ENCODE peak calls at places on chromosomes 1 and 21, in four cellular contexts. V, Z, K and C are unnamed samples.

GRCh38 chr1:161739865-161740566 is 9.6 kb upstream of the DUSP12 start:
- DNase-seq in V (no peak), Z (no peak), K (no peak), C (no peak)

GRCh38 chr1:234902774-234903173 is 225.9 kb downstream of the TOMM20 start:
- DNase-seq in V (no peak), Z (no peak), K (no peak), C (no peak)

GRCh38 chr1:150869683-150870082 is 6.7 kb downstream of the ARNT start:
- DNase-seq in V (no peak), Z (no peak), K (no peak), C (no peak)

GRCh38 chr1:34759472-34760357 is at the start of gene GJB4:
- DNase-seq in V (no peak), Z (no peak), K (no peak), C (no peak)

GRCh38 chr1:180912801-180913616 is at the start of gene KIAA1614:
- DNase-seq in V (peak; percentile 72), Z (no peak), K (no peak), C (no peak)

GRCh38 chr1:237799762-237800474 is 90.8 kb downstream of the ZP4 start:
- DNase-seq in V (no peak), Z (peak; percentile 92), K (peak; percentile 70), C (peak; percentile 15)

GRCh38 chr1:27031235-27032118 is 18.8 kb upstream of the TENT5B start:
- DNase-seq in V (peak; percentile 77), Z (peak; percentile 45), K (peak; percentile 90), C (no peak)

GRCh38 chr1:39293375-39294070 is 89.0 kb downstream of the MACF1 start:
- DNase-seq in V (no peak), Z (no peak), K (no peak), C (peak; percentile 71)

GRCh38 chr21:31987696-31988095 is 114.9 kb downstream of the HUNK start:
- DNase-seq in V (no peak), Z (no peak), K (no peak), C (no peak)

GRCh38 chr1:42957229-42957879 is 1.3 kb downstream of the SLC2A1 start:
- DNase-seq in V (no peak), Z (no peak), K (no peak), C (no peak)

DNA sequence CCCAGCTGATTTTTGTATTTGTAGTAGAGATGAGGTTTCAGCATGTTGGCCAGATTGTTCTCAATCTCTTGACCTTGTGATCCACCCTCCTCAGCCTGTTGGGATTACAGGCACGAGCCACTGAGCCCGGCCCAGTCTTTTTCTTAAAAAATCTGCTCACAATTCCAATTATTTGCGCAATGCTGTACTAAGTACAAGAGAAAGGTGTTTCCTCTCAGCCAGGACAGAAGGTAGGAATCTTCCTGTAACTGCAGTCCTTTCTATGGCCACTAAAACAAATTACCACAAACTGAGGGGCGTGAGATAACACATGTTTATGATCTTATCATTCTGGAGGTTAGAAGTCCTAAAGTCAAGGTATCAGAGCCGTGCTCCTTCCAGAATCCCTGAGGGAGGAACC is 6.9 kb upstream of the CBR3 start:
- DNase-seq in V (no peak), Z (no peak), K (no peak), C (no peak)
- TF ChIP-seq CTCF in V (no peak), Z (no peak), K (no peak), C (no peak)

DNA sequence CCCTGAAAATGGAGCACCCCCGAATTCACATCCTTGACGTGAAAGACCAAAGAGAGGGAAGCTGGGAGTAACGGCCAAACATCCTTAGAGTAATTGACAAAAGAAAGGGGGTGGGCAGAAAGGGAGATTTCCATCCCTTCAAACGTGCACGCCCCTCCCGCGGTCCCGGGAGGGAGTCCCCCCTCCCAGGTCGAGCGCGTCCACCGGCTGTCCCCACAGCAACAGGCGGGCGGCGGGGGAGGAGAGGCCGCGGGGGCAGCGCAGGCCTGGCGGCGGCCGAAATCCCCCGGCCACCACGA is 5.3 kb upstream of the PROX1 start:
- DNase-seq in V (no peak), Z (no peak), K (no peak), C (no peak)
- H3K4me3 ChIP-seq in V (peak overlapping the region; percentile 14), Z (peak overlapping the region; percentile 62), K (peak overlapping the region; percentile 18), C (no peak overlapping the region)

DNA sequence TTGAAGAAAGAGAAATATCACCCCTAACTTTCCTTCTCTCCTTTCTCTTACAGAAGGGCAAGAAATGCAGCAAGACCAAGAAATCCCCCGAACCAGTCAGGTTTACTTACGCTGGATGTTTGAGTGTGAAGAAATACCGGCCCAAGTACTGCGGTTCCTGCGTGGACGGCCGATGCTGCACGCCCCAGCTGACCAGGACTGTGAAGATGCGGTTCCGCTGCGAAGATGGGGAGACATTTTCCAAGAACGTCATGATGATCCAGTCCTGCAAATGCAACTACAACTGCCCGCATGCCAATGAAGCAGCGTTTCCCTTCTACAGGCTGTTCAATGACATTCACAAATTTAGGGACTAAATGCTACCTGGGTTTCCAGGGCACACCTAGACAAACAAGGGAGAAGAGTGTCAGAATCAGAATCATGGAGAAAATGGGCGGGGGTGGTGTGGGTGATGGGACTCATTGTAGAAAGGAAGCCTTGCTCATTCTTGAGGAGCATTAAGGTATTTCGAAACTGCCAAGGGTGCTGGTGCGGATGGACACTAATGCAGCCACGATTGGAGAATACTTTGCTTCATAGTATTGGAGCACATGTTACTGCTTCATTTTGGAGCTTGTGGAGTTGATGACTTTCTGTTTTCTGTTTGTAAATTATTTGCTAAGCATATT is 2.3 kb downstream of the CCN1 start:
- DNase-seq in V (no peak), Z (no peak), K (no peak), C (no peak)
- TF ChIP-seq CTCF in V (no peak), Z (no peak), K (no peak), C (no peak)

GRCh38 chr1:200037904-200038644 is 10.6 kb downstream of the NR5A2 start:
- DNase-seq in V (no peak), Z (no peak), K (no peak), C (no peak)
- H3K4me3 ChIP-seq in V (no peak overlapping the region), Z (no peak overlapping the region), K (peak overlapping the region; percentile 47), C (no peak overlapping the region)

DNA sequence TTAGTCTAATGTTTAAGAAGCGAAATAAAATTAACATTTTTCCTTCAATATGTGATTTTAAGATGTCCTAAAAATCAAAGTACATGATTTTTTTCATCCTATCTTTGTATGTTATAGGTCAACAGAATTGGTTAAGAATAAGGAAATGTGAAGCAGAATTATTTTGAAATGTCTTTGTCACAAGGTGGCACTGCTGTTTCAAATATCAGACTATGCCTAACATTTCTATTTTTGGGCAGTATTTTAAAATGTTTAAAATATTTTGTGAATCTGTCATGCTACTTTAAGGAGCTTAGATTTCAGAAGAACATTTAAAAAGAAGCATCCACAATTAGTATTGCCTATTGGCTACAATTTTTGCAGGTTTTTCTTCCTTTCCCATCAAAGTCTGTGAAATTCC is 38.7 kb downstream of the AMY1C start:
- DNase-seq in V (no peak), Z (no peak), K (no peak), C (no peak)
- TF ChIP-seq CTCF in V (no peak), Z (peak; percentile 45), K (no peak), C (peak; percentile 12)